ENCODE peak calls at places on chromosome 17, in nine cellular contexts. V is right atrium auricular region; Y is neuronal stem cell; Z is CD8-positive, alpha-beta T cell; O is esophagus muscularis mucosa; J is heart right ventricle; N is upper lobe of left lung; A is right lobe of liver; M is psoas muscle. F is an unnamed sample. For H3K9me3, the result is how much of the 10 kb centered on the place peaks cover.

GRCh38 chr17:43667506-43668438 is 6.0 kb upstream of the MEOX1 start:
- DNase-seq in V (no peak), Y (no peak), Z (no peak), O (no peak), J (no peak), N (no peak), A (no peak), M (no peak), F (no peak)

GRCh38 chr17:48626470-48627241 is 498 bp upstream of the HOXB9 start:
- DNase-seq in V (no peak), Y (no peak), Z (no peak), O (no peak), J (no peak), N (no peak), A (no peak), M (no peak), F (no peak)

GRCh38 chr17:42775534-42776098 is 2.4 kb downstream of the VPS25 start:
- DNase-seq in V (no peak), Y (no peak), Z (no peak), O (no peak), J (no peak), N (no peak), A (no peak), M (no peak), F (no peak)

GRCh38 chr17:71402661-71403141 is 718.1 kb upstream of the SOX9 start:
- DNase-seq in V (no peak), Y (no peak), Z (no peak), O (no peak), J (no peak), N (no peak), A (no peak), M (no peak), F (no peak)

GRCh38 chr17:63679214-63679613 is 20.7 kb downstream of the LIMD2 start:
- DNase-seq in V (no peak), Y (no peak), Z (no peak), O (no peak), J (no peak), N (no peak), A (no peak), M (no peak), F (no peak)

GRCh38 chr17:8173056-8173870 is 2.9 kb downstream of the TMEM107 start:
- DNase-seq in V (no peak), Y (peak), Z (peak), O (no peak), J (no peak), N (peak), A (peak), M (peak), F (peak)

GRCh38 chr17:8481089-8481488 is 45.4 kb downstream of the NDEL1 start:
- DNase-seq in V (no peak), Y (no peak), Z (no peak), O (no peak), J (no peak), N (no peak), A (no peak), M (no peak), F (no peak)

GRCh38 chr17:83182620-83183063 is 103.2 kb downstream of the METRNL start:
- DNase-seq in V (peak), Y (no peak), Z (peak), O (peak), J (peak), N (peak), A (peak), M (peak), F (no peak)

GRCh38 chr17:54899721-54900456 is 763 bp upstream of the TOM1L1 start:
- DNase-seq in V (no peak), Y (no peak), Z (no peak), O (no peak), J (no peak), N (no peak), A (no peak), M (no peak), F (no peak)

GRCh38 chr17:48753794-48754499 is 25.4 kb upstream of the HOXB13 start:
- DNase-seq in V (no peak), Y (no peak), Z (no peak), O (no peak), J (no peak), N (no peak), A (no peak), M (no peak), F (no peak)

GRCh38 chr17:40648326-40648968 is 829 bp upstream of the SMARCE1 start:
- DNase-seq in V (peak), Y (peak), Z (no peak), O (no peak), J (peak), N (no peak), A (no peak), M (no peak), F (no peak)

GRCh38 chr17:18257747-18258355 is 687 bp downstream of the FLII start:
- DNase-seq in V (peak), Y (no peak), Z (peak), O (peak), J (peak), N (peak), A (peak), M (peak), F (no peak)

GRCh38 chr17:29243792-29244191 is 2.9 kb upstream of the CRYBA1 start:
- DNase-seq in V (no peak), Y (no peak), Z (no peak), O (peak), J (no peak), N (no peak), A (no peak), M (no peak), F (no peak)

GRCh38 chr17:8002646-8003593 is 505 bp downstream of the GUCY2D start:
- DNase-seq in V (no peak), Y (no peak), Z (no peak), O (no peak), J (no peak), N (no peak), A (no peak), M (no peak), F (no peak)

GRCh38 chr17:42279776-42280630 is 3.8 kb upstream of the STAT5B start:
- DNase-seq in V (peak), Y (no peak), Z (peak), O (peak), J (no peak), N (peak), A (no peak), M (no peak), F (no peak)

GRCh38 chr17:77019955-77020379 is 120.8 kb upstream of the SEC14L1 start:
- DNase-seq in V (no peak), Y (no peak), Z (no peak), O (no peak), J (no peak), N (no peak), A (no peak), M (no peak), F (no peak)

GRCh38 chr17:17778308-17779014 is 58.3 kb downstream of the SREBF1 start:
- DNase-seq in V (no peak), Y (no peak), Z (no peak), O (no peak), J (peak), N (no peak), A (no peak), M (peak), F (no peak)

GRCh38 chr17:6555331-6556120 is 829 bp downstream of the PITPNM3 start:
- DNase-seq in V (no peak), Y (peak), Z (no peak), O (no peak), J (no peak), N (peak), A (no peak), M (no peak), F (no peak)

GRCh38 chr17:75832164-75832651 is 12.0 kb downstream of the UNC13D start:
- DNase-seq in V (no peak), Y (no peak), Z (peak), O (no peak), J (no peak), N (peak), A (no peak), M (peak), F (peak)

GRCh38 chr17:82876149-82876548 is 36.3 kb upstream of the ZNF750 start:
- DNase-seq in V (no peak), Y (no peak), Z (no peak), O (no peak), J (no peak), N (peak), A (no peak), M (peak), F (no peak)

GRCh38 chr17:57459286-57459915 is 203.1 kb downstream of the MSI2 start:
- DNase-seq in V (no peak), Y (no peak), Z (no peak), O (no peak), J (no peak), N (no peak), A (peak), M (no peak), F (no peak)

GRCh38 chr17:57654040-57654775 is 90.9 kb downstream of the CCDC182 start:
- DNase-seq in V (no peak), Y (no peak), Z (no peak), O (no peak), J (no peak), N (no peak), A (no peak), M (no peak), F (no peak)

GRCh38 chr17:74690409-74690825 is 22.3 kb downstream of the CD300LF start:
- DNase-seq in V (no peak), Y (no peak), Z (no peak), O (no peak), J (no peak), N (peak), A (no peak), M (no peak), F (no peak)

GRCh38 chr17:67138392-67138791 is 94.0 kb downstream of the CACNG1 start:
- DNase-seq in V (no peak), Y (no peak), Z (no peak), O (no peak), J (no peak), N (no peak), A (no peak), M (no peak), F (no peak)

GRCh38 chr17:78407387-78407990 is 29.0 kb downstream of the PGS1 start:
- DNase-seq in V (no peak), Y (no peak), Z (no peak), O (no peak), J (no peak), N (no peak), A (no peak), M (peak), F (no peak)

GRCh38 chr17:40086150-40087044 is 14.0 kb downstream of the NR1D1 start:
- DNase-seq in V (no peak), Y (no peak), Z (peak), O (no peak), J (peak), N (no peak), A (no peak), M (peak), F (peak)

GRCh38 chr17:73976676-73977521 is 226.6 kb upstream of the RPL38 start:
- DNase-seq in V (peak), Y (no peak), Z (no peak), O (no peak), J (no peak), N (no peak), A (no peak), M (no peak), F (no peak)

DNA sequence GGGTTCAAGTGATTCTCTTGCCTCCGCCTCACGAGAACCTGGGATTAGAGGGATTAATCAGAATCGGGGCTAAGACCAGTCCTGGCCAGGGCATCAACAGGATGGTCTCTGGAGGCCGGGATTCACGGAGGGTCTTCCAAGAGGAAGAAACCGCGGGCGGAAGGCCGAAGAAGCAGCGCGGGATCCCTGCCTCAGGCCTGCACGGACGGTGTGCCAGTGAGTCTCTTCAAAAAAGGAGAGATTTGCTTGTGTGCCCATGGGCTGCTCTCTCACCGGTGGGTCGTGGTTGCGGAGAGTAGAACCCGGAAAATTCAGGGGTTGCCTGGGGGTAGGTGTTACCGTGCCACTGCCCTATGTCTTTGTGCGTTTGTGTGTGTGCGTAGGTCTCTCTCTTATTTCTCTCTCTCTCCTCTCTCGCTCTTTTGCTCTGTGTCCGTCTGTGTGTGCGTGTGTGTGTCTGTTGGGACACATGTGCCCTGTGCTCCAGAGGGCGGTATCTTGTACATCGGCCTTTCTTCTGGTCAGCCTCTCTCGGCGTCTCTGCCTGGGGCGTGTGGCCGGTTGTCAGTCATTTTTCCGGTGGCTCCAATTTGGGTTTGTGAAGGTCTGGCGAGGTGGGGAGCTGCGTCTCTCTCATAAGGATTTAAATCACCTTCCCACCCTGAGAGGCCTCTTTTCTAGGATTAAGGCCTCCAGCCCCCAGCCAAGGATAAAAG is 613.2 kb downstream of the KCNJ18 start:
- DNase-seq in V (no peak), Y (no peak), Z (no peak), O (peak), J (no peak), N (no peak), A (no peak), M (no peak), F (no peak)
- H3K9me3 ChIP-seq in V (under half), Y (under half), Z (under half), O (under half), J (under half), N (under half), A (under half), M (under half), F (under half)

DNA sequence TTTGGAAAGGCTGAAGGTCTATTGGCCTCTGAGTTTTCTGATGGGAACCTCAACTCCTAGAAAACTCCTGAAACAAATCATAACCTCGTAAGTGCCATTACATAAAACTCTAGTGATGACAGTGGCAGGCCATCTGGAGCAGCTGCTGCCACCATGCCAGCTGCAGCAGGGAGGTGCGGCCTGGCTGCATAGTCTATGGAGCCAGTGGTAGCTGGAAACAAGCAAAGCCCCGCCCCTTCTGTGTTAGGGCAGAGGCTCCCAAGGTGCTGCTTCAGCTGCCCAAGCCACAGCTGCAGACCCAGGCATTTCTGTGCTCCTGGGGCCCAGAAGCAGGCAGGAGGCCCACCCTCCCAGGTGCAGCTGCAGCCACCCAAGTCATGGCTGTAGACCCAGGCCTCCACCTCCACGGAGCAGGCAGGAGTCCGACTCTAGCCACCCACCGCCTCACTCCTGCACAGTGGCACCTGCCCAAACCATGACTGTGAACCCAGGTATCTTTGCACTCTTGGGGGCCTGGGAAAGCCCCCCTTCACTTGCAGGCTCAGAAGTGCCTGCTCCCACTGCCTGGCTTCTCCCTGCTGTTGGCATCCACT is 254.0 kb upstream of the KCNJ16 start:
- DNase-seq in V (no peak), Y (no peak), Z (no peak), O (no peak), J (no peak), N (no peak), A (no peak), M (no peak), F (no peak)
- H3K9me3 ChIP-seq in V (under half), Y (under half), Z (under half), O (under half), J (under half), N (under half), A (under half), M (under half), F (under half)

GRCh38 chr17:52465407-52465806 is 306.9 kb upstream of the CA10 start:
- DNase-seq in V (no peak), Y (no peak), Z (no peak), O (no peak), J (no peak), N (no peak), A (no peak), M (no peak), F (no peak)
- H3K9me3 ChIP-seq in V (under half), Y (under half), Z (under half), O (under half), J (under half), N (under half), A (under half), M (under half), F (under half)

GRCh38 chr17:51057534-51057933 is 63.1 kb downstream of the SPAG9 start:
- DNase-seq in V (no peak), Y (no peak), Z (no peak), O (no peak), J (no peak), N (no peak), A (no peak), M (no peak), F (no peak)

GRCh38 chr17:51056813-51057510 is 63.7 kb downstream of the SPAG9 start:
- DNase-seq in V (no peak), Y (peak), Z (no peak), O (no peak), J (no peak), N (no peak), A (no peak), M (peak), F (no peak)

GRCh38 chr17:51050291-51051033 is 70.2 kb downstream of the SPAG9 start:
- DNase-seq in V (no peak), Y (no peak), Z (no peak), O (no peak), J (no peak), N (no peak), A (no peak), M (no peak), F (no peak)

GRCh38 chr17:51052235-51052634 is 68.4 kb downstream of the SPAG9 start:
- DNase-seq in V (no peak), Y (no peak), Z (no peak), O (no peak), J (no peak), N (no peak), A (no peak), M (no peak), F (no peak)

GRCh38 chr17:51054748-51055147 is 65.9 kb downstream of the SPAG9 start:
- DNase-seq in V (no peak), Y (no peak), Z (no peak), O (no peak), J (no peak), N (no peak), A (no peak), M (no peak), F (no peak)
- H3K9me3 ChIP-seq in V (under half), Y (under half), Z (under half), O (under half), J (under half), N (under half), A (under half), M (under half), F (under half)

DNA sequence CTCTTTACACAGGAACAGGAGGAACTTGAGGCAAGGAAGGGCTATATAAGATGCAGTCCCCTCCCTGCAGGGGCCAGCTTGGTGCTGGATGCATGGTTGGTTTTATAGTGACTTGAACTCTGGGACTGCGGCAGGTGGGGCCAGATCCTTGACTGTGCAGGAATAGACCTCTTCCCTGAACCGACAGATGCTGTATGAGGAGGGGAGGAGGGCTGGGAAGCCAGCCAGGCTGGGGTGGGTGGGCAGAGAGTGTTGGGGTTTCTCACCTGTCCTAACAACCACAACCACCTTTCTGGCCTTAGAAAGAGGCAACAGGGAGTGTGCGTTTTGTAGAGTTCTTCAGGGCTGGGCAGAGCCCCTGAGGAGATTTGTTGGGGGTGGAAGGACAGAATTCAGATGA is 798.1 kb downstream of the KCNJ18 start:
- DNase-seq in V (no peak), Y (no peak), Z (no peak), O (no peak), J (no peak), N (no peak), A (no peak), M (no peak), F (no peak)
- H3K9me3 ChIP-seq in V (under half), Y (under half), Z (under half), O (under half), J (under half), N (under half), A (under half), M (under half), F (under half)

GRCh38 chr17:81066072-81066471 is 31.1 kb downstream of the BAIAP2 start:
- DNase-seq in V (no peak), Y (no peak), Z (no peak), O (no peak), J (no peak), N (no peak), A (peak), M (no peak), F (no peak)

GRCh38 chr17:81064746-81065475 is 30.0 kb downstream of the BAIAP2 start:
- DNase-seq in V (no peak), Y (no peak), Z (no peak), O (no peak), J (no peak), N (peak), A (peak), M (no peak), F (no peak)

GRCh38 chr17:81067331-81067730 is 32.4 kb downstream of the BAIAP2 start:
- DNase-seq in V (no peak), Y (no peak), Z (no peak), O (no peak), J (no peak), N (no peak), A (no peak), M (no peak), F (no peak)

GRCh38 chr17:81066771-81067315 is 31.9 kb downstream of the BAIAP2 start:
- DNase-seq in V (no peak), Y (no peak), Z (no peak), O (no peak), J (no peak), N (no peak), A (no peak), M (no peak), F (no peak)

DNA sequence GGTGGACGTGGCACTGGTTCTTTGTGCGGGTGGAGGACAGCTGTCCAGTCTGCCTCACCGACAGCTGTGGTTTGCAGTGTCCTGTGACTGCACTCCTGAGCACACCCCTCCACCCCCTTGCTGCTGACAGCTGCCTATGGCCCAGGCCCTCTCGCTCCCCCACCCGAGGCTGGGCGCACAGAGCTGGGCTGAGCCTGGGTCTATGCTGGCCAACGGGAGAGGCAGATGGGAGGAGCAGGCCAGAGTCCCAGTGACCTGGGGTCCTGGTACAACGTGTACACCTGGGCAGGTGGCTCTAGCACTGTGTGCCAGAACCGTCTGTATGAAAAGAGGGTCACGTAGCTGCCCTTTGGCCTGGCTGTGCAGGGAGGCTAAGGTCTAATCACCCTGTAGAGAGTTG is 30.5 kb downstream of the BAIAP2 start:
- DNase-seq in V (no peak), Y (no peak), Z (no peak), O (no peak), J (no peak), N (no peak), A (peak), M (no peak), F (no peak)
- H3K9me3 ChIP-seq in V (under half), Y (under half), Z (under half), O (under half), J (under half), N (under half), A (under half), M (under half), F (under half)

F was measured in T-helper 17 cell.